ENCODE peak calls at places on chromosomes 7 and 10, in eight cellular contexts. One of them, this sample, is unnamed.

GRCh38 chr7:132742152-132742551 is 165.9 kb upstream of the PLXNA4 start:
- DNase-seq in A549: peak; percentile 78
- DNase-seq in A673: no peak
- DNase-seq in WERI-Rb-1: no peak
- DNase-seq in hepatocyte: no peak
- DNase-seq in heart left ventricle: peak; percentile 44
- DNase-seq in PC-3: peak; percentile 38
- DNase-seq in GM12865: no peak
- DNase-seq in this sample: peak; percentile 16

GRCh38 chr7:137885623-137886022 is 38.8 kb upstream of the DGKI start:
- DNase-seq in WERI-Rb-1: no peak
- DNase-seq in PC-3: no peak
- DNase-seq in hepatocyte: no peak
- DNase-seq in heart left ventricle: no peak
- DNase-seq in GM12865: no peak
- DNase-seq in A549: no peak
- DNase-seq in A673: no peak
- DNase-seq in this sample: no peak

GRCh38 chr7:24965831-24966708 is 13.9 kb downstream of the OSBPL3 start:
- DNase-seq in heart left ventricle: no peak
- DNase-seq in WERI-Rb-1: peak; percentile 34
- DNase-seq in A549: no peak
- DNase-seq in A673: no peak
- DNase-seq in PC-3: peak; percentile 79
- DNase-seq in hepatocyte: peak; percentile 13
- DNase-seq in GM12865: peak; percentile 96
- DNase-seq in this sample: no peak

GRCh38 chr10:102669206-102670064 is 25.2 kb downstream of the TRIM8 start:
- DNase-seq in hepatocyte: peak; percentile 61
- DNase-seq in A549: peak; percentile 34
- DNase-seq in WERI-Rb-1: no peak
- DNase-seq in A673: no peak
- DNase-seq in heart left ventricle: no peak
- DNase-seq in GM12865: no peak
- DNase-seq in PC-3: peak; percentile 65
- DNase-seq in this sample: no peak

GRCh38 chr10:90742189-90742588 is 115.7 kb downstream of the HTR7 start:
- DNase-seq in WERI-Rb-1: no peak
- DNase-seq in A549: no peak
- DNase-seq in A673: no peak
- DNase-seq in GM12865: no peak
- DNase-seq in hepatocyte: no peak
- DNase-seq in PC-3: peak; percentile 69
- DNase-seq in heart left ventricle: no peak
- DNase-seq in this sample: peak; percentile 60

GRCh38 chr7:136637826-136638225 is 230.6 kb upstream of the CHRM2 start:
- DNase-seq in A549: no peak
- DNase-seq in WERI-Rb-1: no peak
- DNase-seq in PC-3: no peak
- DNase-seq in A673: peak; percentile 49
- DNase-seq in hepatocyte: no peak
- DNase-seq in heart left ventricle: no peak
- DNase-seq in GM12865: no peak
- DNase-seq in this sample: no peak

GRCh38 chr7:29102554-29103151 is 43.7 kb downstream of the CPVL start:
- DNase-seq in GM12865: peak; percentile 59
- DNase-seq in A549: peak; percentile 49
- DNase-seq in heart left ventricle: peak; percentile 72
- DNase-seq in A673: peak; percentile 75
- DNase-seq in WERI-Rb-1: peak; percentile 65
- DNase-seq in hepatocyte: peak; percentile 74
- DNase-seq in PC-3: peak; percentile 70
- DNase-seq in this sample: peak; percentile 12

GRCh38 chr10:29535012-29535777 is 99.6 kb downstream of the SVIL start:
- DNase-seq in PC-3: peak; percentile 90
- DNase-seq in GM12865: no peak
- DNase-seq in hepatocyte: peak; percentile 81
- DNase-seq in WERI-Rb-1: peak; percentile 34
- DNase-seq in heart left ventricle: peak; percentile 53
- DNase-seq in A549: peak; percentile 80
- DNase-seq in A673: peak; percentile 31
- DNase-seq in this sample: peak; percentile 70

GRCh38 chr10:102113956-102114857 is 6.0 kb downstream of the LDB1 start:
- DNase-seq in GM12865: no peak
- DNase-seq in A673: no peak
- DNase-seq in WERI-Rb-1: peak; percentile 82
- DNase-seq in A549: no peak
- DNase-seq in heart left ventricle: no peak
- DNase-seq in hepatocyte: peak; percentile 64
- DNase-seq in PC-3: no peak
- DNase-seq in this sample: no peak

GRCh38 chr10:90857635-90858488 is at the start of gene HTR7:
- DNase-seq in A673: peak; percentile 44
- DNase-seq in WERI-Rb-1: peak; percentile 72
- DNase-seq in PC-3: peak; percentile 48
- DNase-seq in A549: peak; percentile 46
- DNase-seq in GM12865: peak; percentile 46
- DNase-seq in hepatocyte: peak; percentile 62
- DNase-seq in heart left ventricle: peak; percentile 63
- DNase-seq in this sample: no peak

GRCh38 chr7:157949711-157950110 is 612.9 kb downstream of the DNAJB6 start:
- DNase-seq in heart left ventricle: no peak
- DNase-seq in GM12865: no peak
- DNase-seq in PC-3: peak; percentile 82
- DNase-seq in A549: peak; percentile 5
- DNase-seq in hepatocyte: no peak
- DNase-seq in WERI-Rb-1: no peak
- DNase-seq in A673: no peak
- DNase-seq in this sample: no peak

GRCh38 chr10:15201589-15202300 is 33.3 kb upstream of the NMT2 start:
- DNase-seq in heart left ventricle: no peak
- DNase-seq in A673: no peak
- DNase-seq in A549: no peak
- DNase-seq in WERI-Rb-1: no peak
- DNase-seq in GM12865: no peak
- DNase-seq in hepatocyte: no peak
- DNase-seq in PC-3: peak; percentile 46
- DNase-seq in this sample: no peak

GRCh38 chr7:106679153-106679931 is 18.4 kb upstream of the CCDC71L start:
- DNase-seq in hepatocyte: peak; percentile 10
- DNase-seq in heart left ventricle: no peak
- DNase-seq in GM12865: peak; percentile 30
- DNase-seq in A673: no peak
- DNase-seq in PC-3: peak; percentile 39
- DNase-seq in WERI-Rb-1: no peak
- DNase-seq in A549: peak; percentile 53
- DNase-seq in this sample: no peak

DNA sequence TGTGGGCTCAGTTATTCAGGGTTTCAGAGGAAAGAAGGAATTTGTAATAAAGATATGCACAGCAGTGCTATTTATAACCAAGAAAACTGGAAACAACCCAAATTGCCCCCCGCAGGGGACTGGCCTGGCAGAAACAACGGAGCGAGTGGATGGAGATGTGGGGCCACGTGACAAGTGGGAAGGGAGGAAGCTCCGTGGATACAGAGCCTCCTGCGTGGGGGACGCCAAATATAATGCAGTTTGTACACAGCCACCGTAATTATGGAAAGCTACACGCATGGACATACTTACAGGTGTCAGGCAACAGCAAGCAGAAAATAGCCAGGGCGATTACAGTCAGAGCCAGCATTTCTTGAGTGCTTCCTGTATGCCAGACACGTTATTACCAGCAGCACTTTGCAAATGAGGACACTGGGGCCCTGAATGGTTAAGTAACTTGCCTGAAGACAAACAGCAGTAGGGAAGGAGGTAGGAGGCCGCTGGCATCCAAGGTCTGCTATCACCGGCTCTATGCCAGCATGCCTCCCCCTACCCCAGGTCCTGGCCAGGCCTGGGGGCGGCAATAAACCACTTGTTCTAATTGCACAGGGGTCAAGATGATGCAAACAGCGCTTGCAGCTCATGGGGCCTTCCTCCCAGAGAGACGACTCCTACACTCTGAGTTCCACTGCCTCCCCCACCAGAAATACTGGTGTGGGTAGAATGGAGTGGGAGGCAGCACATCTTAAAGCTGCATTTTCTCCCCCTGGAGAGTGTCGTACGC is 8.8 kb upstream of the CAMK2B start:
- DNase-seq in A673: peak; percentile 49
- DNase-seq in A549: no peak
- DNase-seq in heart left ventricle: no peak
- DNase-seq in PC-3: no peak
- DNase-seq in hepatocyte: no peak
- DNase-seq in WERI-Rb-1: no peak
- DNase-seq in GM12865: no peak
- DNase-seq in this sample: no peak
- H3K4me3 ChIP-seq in A673: no peak overlapping the region
- H3K4me3 ChIP-seq in A549: no peak overlapping the region
- H3K4me3 ChIP-seq in heart left ventricle: no peak overlapping the region
- H3K4me3 ChIP-seq in PC-3: no peak overlapping the region
- H3K4me3 ChIP-seq in hepatocyte: no peak overlapping the region
- H3K4me3 ChIP-seq in WERI-Rb-1: no peak overlapping the region
- H3K4me3 ChIP-seq in GM12865: no peak overlapping the region
- H3K4me3 ChIP-seq in this sample: no peak overlapping the region

DNA sequence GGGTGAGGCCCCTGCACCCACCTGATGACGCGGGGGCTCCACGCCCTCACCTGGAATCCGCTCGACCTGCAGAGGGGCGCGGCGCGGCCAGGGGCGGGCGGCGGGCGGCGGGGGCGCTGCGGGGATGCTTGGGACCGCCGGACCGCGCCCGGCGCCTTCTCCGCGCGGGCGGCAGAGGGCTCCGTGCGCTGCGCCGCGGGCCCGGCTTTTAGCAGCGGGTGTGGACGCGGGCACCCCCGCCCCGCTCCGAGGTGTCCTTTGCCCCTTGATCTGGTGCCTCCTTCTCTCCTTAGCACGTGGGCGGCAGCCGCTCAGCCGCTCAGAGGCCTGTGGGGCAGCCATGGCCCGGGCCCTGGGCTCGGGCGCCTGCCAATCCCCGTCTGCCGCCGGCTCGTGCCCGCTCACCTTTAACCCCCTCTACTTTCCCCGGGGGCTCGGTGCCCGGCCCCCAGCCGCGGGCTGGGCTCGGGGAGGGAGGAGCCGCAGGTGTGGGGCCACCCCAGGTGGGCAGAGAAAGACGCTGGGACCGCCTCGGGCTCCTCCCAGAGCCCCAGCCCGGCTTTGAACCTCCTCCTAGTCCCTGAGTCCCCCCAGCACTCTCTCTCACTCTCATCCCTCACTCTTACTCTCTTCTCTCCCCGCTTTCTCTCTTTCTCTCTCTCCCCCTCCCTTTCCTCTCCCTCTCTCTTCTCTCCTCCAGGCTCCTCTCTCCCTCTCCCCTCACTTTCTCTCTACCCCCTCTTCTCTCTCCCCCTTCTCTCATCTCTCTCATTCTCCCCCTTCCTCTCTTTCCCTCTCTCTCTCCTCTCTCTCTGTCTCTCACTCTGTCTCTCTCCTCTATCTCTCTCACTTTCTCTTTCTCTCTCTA is 19.7 kb upstream of the VPS37D start:
- DNase-seq in PC-3: peak; percentile 10
- DNase-seq in GM12865: no peak
- DNase-seq in A549: no peak
- DNase-seq in WERI-Rb-1: peak; percentile 41
- DNase-seq in A673: no peak
- DNase-seq in heart left ventricle: no peak
- DNase-seq in hepatocyte: peak; percentile 89
- DNase-seq in this sample: no peak
- TF ChIP-seq CTCF in PC-3: peak; percentile 16
- TF ChIP-seq CTCF in GM12865: no peak
- TF ChIP-seq CTCF in A549: peak; percentile 50
- TF ChIP-seq CTCF in WERI-Rb-1: no peak
- TF ChIP-seq CTCF in A673: peak; percentile 16
- TF ChIP-seq CTCF in heart left ventricle: no peak
- TF ChIP-seq CTCF in hepatocyte: peak; percentile 25
- TF ChIP-seq CTCF in this sample: no peak

DNA sequence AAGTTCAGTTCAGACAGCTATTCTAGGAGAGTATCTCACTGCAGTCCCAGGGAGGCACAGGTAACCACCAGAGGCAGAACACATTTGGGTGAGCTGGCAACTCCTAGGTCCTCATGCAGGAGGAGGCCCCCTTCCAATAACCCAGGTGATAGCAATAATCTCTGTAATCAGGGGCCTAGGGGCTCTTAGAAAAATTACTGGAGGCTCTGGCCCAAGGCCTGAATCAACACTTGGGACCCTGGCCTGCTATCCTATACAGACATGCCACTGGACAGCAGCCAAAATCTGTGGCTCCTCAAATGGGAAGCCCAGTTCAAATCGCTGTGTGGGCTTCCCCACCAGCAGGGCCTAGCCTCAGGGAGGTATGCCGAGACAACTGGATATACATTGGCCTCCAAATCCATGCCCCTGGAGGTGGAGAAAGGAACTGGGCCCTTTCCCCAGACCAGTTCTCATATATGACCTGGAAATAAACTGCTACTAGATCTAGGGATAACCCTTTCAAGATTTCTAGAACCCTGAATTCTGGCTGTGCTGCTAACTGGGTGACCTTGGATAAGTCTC is 1.6 kb downstream of the AVPI1 start:
- DNase-seq in A673: peak; percentile 27
- DNase-seq in heart left ventricle: no peak
- DNase-seq in GM12865: no peak
- DNase-seq in hepatocyte: no peak
- DNase-seq in WERI-Rb-1: peak; percentile 26
- DNase-seq in PC-3: peak; percentile 27
- DNase-seq in A549: peak; percentile 79
- DNase-seq in this sample: no peak
- H3K4me3 ChIP-seq in A673: no peak overlapping the region
- H3K4me3 ChIP-seq in heart left ventricle: peak overlapping the region; percentile 62
- H3K4me3 ChIP-seq in GM12865: no peak overlapping the region
- H3K4me3 ChIP-seq in hepatocyte: peak overlapping the region; percentile 50
- H3K4me3 ChIP-seq in WERI-Rb-1: no peak overlapping the region
- H3K4me3 ChIP-seq in PC-3: peak overlapping the region; percentile 92
- H3K4me3 ChIP-seq in A549: peak overlapping the region; percentile 92
- H3K4me3 ChIP-seq in this sample: peak overlapping the region; percentile 86

GRCh38 chr10:86944031-86944419 is 13.4 kb downstream of the MMRN2 start:
- DNase-seq in A549: no peak
- DNase-seq in PC-3: no peak
- DNase-seq in heart left ventricle: no peak
- DNase-seq in GM12865: no peak
- DNase-seq in hepatocyte: no peak
- DNase-seq in WERI-Rb-1: no peak
- DNase-seq in A673: no peak
- DNase-seq in this sample: no peak

GRCh38 chr10:86944907-86945306 is 12.5 kb downstream of the MMRN2 start:
- DNase-seq in heart left ventricle: no peak
- DNase-seq in A549: no peak
- DNase-seq in hepatocyte: no peak
- DNase-seq in A673: no peak
- DNase-seq in PC-3: no peak
- DNase-seq in WERI-Rb-1: no peak
- DNase-seq in GM12865: no peak
- DNase-seq in this sample: no peak

GRCh38 chr10:86944471-86944870 is 12.9 kb downstream of the MMRN2 start:
- DNase-seq in PC-3: peak; percentile 15
- DNase-seq in heart left ventricle: no peak
- DNase-seq in GM12865: no peak
- DNase-seq in A549: no peak
- DNase-seq in hepatocyte: no peak
- DNase-seq in A673: no peak
- DNase-seq in WERI-Rb-1: no peak
- DNase-seq in this sample: no peak

GRCh38 chr10:86946215-86947170 is 10.9 kb downstream of the MMRN2 start:
- DNase-seq in heart left ventricle: peak; percentile 45
- DNase-seq in WERI-Rb-1: no peak
- DNase-seq in A673: no peak
- DNase-seq in A549: no peak
- DNase-seq in hepatocyte: no peak
- DNase-seq in GM12865: no peak
- DNase-seq in PC-3: no peak
- DNase-seq in this sample: no peak

GRCh38 chr10:86945361-86946214 is 11.8 kb downstream of the MMRN2 start:
- DNase-seq in GM12865: no peak
- DNase-seq in heart left ventricle: peak; percentile 11
- DNase-seq in PC-3: no peak
- DNase-seq in A549: peak; percentile 56
- DNase-seq in hepatocyte: peak; percentile 52
- DNase-seq in A673: peak; percentile 46
- DNase-seq in WERI-Rb-1: peak; percentile 75
- DNase-seq in this sample: no peak
- TF ChIP-seq CTCF in GM12865: no peak
- TF ChIP-seq CTCF in heart left ventricle: peak; percentile 31
- TF ChIP-seq CTCF in PC-3: no peak
- TF ChIP-seq CTCF in A549: peak; percentile 29
- TF ChIP-seq CTCF in hepatocyte: peak; percentile 32
- TF ChIP-seq CTCF in A673: peak; percentile 37
- TF ChIP-seq CTCF in WERI-Rb-1: peak; percentile 88
- TF ChIP-seq CTCF in this sample: peak; percentile 54